ENCODE peak calls at places on chromosomes 16 and 17, in six cellular contexts. Q is Peyer's patch, C is tibial nerve, M is body of pancreas, X is sigmoid colon, S is IMR-90. Y is an unnamed sample.

GRCh38 chr17:48439072-48439471 is 9.1 kb upstream of the SKAP1 start:
- DNase-seq in C (no peak), S (no peak), M (no peak), Q (no peak), X (no peak), Y (no peak)

GRCh38 chr16:68517606-68518161 is 21.4 kb upstream of the ZFP90 start:
- DNase-seq in S (no peak), X (no peak), C (no peak), Q (no peak), M (no peak), Y (no peak)

GRCh38 chr16:678209-678857 is 1.9 kb upstream of the STUB1 start:
- DNase-seq in X (no peak), Q (no peak), M (no peak), S (no peak), C (no peak), Y (no peak)

GRCh38 chr17:3535253-3535995 is 22.2 kb downstream of the TRPV3 start:
- DNase-seq in S (peak), C (peak), M (peak), X (no peak), Q (peak), Y (no peak)

GRCh38 chr16:63447121-63447520 is 1410.9 kb upstream of the CDH8 start:
- DNase-seq in Q (no peak), M (no peak), C (no peak), X (no peak), S (no peak), Y (no peak)

GRCh38 chr17:55567240-55568216 is 56.3 kb upstream of the SMIM36 start:
- DNase-seq in Q (no peak), S (no peak), M (no peak), C (peak), X (peak), Y (no peak)

GRCh38 chr17:67043283-67043682 is 1.1 kb upstream of the CACNG1 start:
- DNase-seq in S (no peak), M (no peak), X (no peak), C (no peak), Q (no peak), Y (no peak)

GRCh38 chr17:75521290-75521689 is 4.2 kb upstream of the LLGL2 start:
- DNase-seq in M (no peak), Q (no peak), S (no peak), X (no peak), C (no peak), Y (no peak)

GRCh38 chr17:19372866-19373505 is 5.3 kb upstream of the MAPK7 start:
- DNase-seq in C (no peak), S (no peak), X (peak), Q (no peak), M (no peak), Y (peak)

GRCh38 chr17:69358688-69359596 is 32.0 kb upstream of the ABCA5 start:
- DNase-seq in Q (no peak), S (no peak), C (no peak), X (no peak), M (no peak), Y (no peak)

GRCh38 chr16:28184625-28185024 is 27.1 kb downstream of the XPO6 start:
- DNase-seq in S (no peak), X (no peak), M (no peak), C (no peak), Q (no peak), Y (no peak)

GRCh38 chr16:28188085-28188916 is 23.5 kb downstream of the XPO6 start:
- DNase-seq in M (no peak), S (peak), Q (no peak), C (no peak), X (no peak), Y (no peak)

GRCh38 chr16:28186752-28187151 is 25.0 kb downstream of the XPO6 start:
- DNase-seq in Q (no peak), C (no peak), X (no peak), M (no peak), S (peak), Y (no peak)

GRCh38 chr16:28189237-28189636 is 22.5 kb downstream of the XPO6 start:
- DNase-seq in S (peak), M (no peak), C (no peak), Q (no peak), X (no peak), Y (no peak)

GRCh38 chr16:28187595-28188004 is 24.2 kb downstream of the XPO6 start:
- DNase-seq in C (no peak), S (no peak), X (no peak), Q (no peak), M (no peak), Y (no peak)
- TF ChIP-seq POLR2A in C (no peak), S (no peak), X (no peak), Q (no peak), M (no peak), Y (no peak)

DNA sequence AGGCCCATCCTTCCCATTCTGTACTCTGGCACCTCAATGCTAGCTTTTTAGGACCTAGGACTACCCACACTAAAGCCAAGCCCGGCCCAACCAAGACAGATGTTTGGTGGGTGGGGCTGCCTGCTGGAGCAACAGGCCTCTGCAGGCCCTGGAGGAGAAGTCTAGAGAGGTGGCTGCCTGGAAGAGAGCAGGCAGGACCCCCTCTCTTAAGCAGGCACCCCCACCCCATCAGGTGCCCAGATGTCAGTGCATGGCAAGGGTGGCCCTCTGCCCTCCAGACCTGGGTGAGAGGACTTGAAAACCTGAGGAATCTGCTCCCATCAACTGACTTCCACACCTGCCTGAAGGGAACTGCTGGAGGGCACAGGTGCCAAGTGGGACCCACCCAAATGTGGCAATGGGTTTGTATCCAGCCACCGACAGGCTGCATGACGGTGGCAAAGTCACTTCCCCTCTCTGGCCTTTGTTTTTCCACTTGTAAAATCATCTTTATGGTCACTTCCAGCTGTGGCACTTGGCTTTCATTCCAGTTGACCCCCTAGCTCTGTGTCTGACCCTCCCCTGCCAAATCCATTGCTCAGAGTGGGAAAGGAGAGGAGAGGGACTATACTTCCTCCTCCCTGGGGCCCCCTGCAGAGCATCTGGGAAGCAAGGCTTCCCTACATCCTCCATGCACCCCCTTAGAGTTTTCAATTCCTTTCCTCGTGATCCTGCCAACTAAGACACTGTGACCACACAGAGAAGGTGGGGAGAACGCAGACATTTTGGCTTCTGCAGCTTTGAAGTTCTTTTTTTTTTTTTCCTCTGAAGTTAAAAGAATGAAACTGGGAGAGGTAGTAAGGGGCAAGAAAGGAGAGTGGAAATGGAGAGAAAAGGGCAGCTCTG is 1.6 kb upstream of the STAT5A start:
- DNase-seq in C (peak), M (peak), X (peak), Q (no peak), S (no peak), Y (no peak)
- H3K27ac ChIP-seq in C (peak), M (no peak), X (peak), Q (peak), S (no peak), Y (peak)

GRCh38 chr16:23821467-23821866 is 14.3 kb upstream of the PRKCB start:
- DNase-seq in X (no peak), Q (no peak), C (no peak), S (no peak), M (no peak), Y (no peak)

GRCh38 chr16:23824909-23825308 is 10.9 kb upstream of the PRKCB start:
- DNase-seq in Q (no peak), M (no peak), S (no peak), C (no peak), X (no peak), Y (no peak)

GRCh38 chr16:23821875-23822688 is 13.7 kb upstream of the PRKCB start:
- DNase-seq in C (no peak), Q (no peak), S (no peak), M (no peak), X (no peak), Y (no peak)

GRCh38 chr16:23826528-23827244 is 9.1 kb upstream of the PRKCB start:
- DNase-seq in Q (no peak), X (no peak), S (no peak), C (no peak), M (no peak), Y (no peak)

DNA sequence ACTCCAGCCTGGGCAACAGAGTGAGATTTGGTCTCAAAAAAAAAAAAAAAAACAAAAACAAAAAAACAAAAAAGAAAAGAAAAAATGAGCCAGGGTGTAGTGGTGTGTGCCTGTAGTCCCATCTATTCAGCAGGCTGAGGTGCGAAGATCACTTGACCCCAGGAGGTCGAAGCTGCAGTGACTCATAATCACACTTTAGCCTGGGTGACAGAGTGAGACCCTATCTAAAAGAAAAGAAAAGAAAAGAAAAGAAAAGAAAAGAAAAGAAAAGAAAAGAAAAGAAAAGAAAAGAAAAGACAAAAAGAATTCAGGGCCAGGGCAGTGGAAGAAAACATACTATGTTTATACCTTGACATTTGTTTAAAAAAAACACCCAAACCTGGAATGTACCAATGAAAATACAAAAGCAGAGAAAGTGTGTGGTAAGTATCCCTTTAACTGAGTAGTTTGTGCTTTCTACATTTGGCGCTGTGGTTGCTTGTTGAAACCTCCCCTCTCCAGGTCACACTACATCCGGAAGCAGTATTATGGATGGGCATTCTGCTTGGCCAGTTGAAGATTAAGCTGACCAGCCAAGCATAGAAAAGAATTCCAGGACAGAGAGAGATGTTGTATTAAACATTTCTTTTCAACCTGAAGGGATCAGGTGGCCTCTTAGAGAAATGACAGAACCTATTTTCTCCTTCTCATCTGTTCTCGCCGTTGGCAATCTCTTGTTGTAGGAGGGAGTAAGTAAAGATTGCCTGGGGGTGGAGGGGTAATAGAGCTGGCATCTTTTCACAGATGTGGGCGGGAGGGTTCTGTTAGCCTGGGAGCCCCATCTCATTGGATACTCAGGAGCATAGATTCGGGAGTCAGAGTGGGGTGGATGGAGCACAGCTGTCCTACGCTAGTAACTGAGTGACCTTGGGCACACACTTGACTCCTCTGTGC is 12.0 kb upstream of the PRKCB start:
- DNase-seq in X (no peak), Q (no peak), C (no peak), S (no peak), M (no peak), Y (no peak)
- TF ChIP-seq POLR2A in X (no peak), Q (no peak), C (no peak), S (no peak), M (no peak), Y (no peak)

GRCh38 chr17:39781814-39782213 is 44.1 kb downstream of the GRB7 start:
- DNase-seq in M (no peak), C (no peak), X (no peak), Q (no peak), S (no peak), Y (no peak)
- H3K27ac ChIP-seq in M (no peak), C (no peak), X (no peak), Q (no peak), S (no peak), Y (no peak)